ENCODE peak calls at places on chromosome 16, in four cellular contexts. X is HepG2, F is GM12878, K is K562. P is an unnamed sample.

GRCh38 chr16:89402962-89403361 is 87.4 kb downstream of the ANKRD11 start:
- DNase-seq in F (no peak), K (no peak), X (no peak), P (no peak)

GRCh38 chr16:75244844-75245758 is 6.3 kb downstream of the BCAR1 start:
- DNase-seq in F (no peak), X (peak), K (no peak), P (peak)

GRCh38 chr16:65154321-65154720 is 32.5 kb upstream of the CDH11 start:
- DNase-seq in K (no peak), F (no peak), X (no peak), P (no peak)

GRCh38 chr16:31476305-31477219 is 4.6 kb downstream of the TGFB1I1 start:
- DNase-seq in X (peak), F (no peak), K (peak), P (no peak)

GRCh38 chr16:9484436-9484835 is 393.0 kb downstream of the HAPSTR1 start:
- DNase-seq in X (no peak), K (no peak), F (no peak), P (no peak)

GRCh38 chr16:89446136-89446974 is 44.0 kb downstream of the ANKRD11 start:
- DNase-seq in X (no peak), F (no peak), K (no peak), P (no peak)

GRCh38 chr16:89859809-89860075 is 13.7 kb upstream of the TCF25 start:
- DNase-seq in F (no peak), K (no peak), X (no peak), P (no peak)

GRCh38 chr16:54934536-54935410 is 4.1 kb downstream of the IRX5 start:
- DNase-seq in F (no peak), K (no peak), X (no peak), P (no peak)

GRCh38 chr16:10121496-10121895 is 60.7 kb downstream of the GRIN2A start:
- DNase-seq in X (no peak), K (no peak), F (no peak), P (no peak)

GRCh38 chr16:27761816-27762215 is 211.9 kb downstream of the KATNIP start:
- DNase-seq in K (no peak), X (no peak), F (no peak), P (no peak)

GRCh38 chr16:86231321-86231995 is 278.9 kb upstream of the FOXF1 start:
- DNase-seq in X (no peak), K (no peak), F (no peak), P (no peak)

GRCh38 chr16:30555848-30556473 is 2.2 kb downstream of the ZNF764 start:
- DNase-seq in F (no peak), K (no peak), X (no peak), P (no peak)

GRCh38 chr16:56192971-56193936 is 2.0 kb downstream of the GNAO1 start:
- DNase-seq in X (no peak), K (no peak), F (no peak), P (no peak)

GRCh38 chr16:17729820-17730219 is 259.1 kb upstream of the XYLT1 start:
- DNase-seq in X (no peak), F (no peak), K (no peak), P (no peak)

GRCh38 chr16:66668777-66669444 is 27.6 kb downstream of the CMTM4 start:
- DNase-seq in K (no peak), F (no peak), X (no peak), P (no peak)

GRCh38 chr16:5069854-5070253 is 1.8 kb upstream of the ALG1 start:
- DNase-seq in F (no peak), X (no peak), K (no peak), P (no peak)

GRCh38 chr16:88799569-88800276 is 3.9 kb upstream of the CDT1 start:
- DNase-seq in K (peak), F (no peak), X (no peak), P (no peak)

GRCh38 chr16:88192601-88193000 is 190.2 kb upstream of the ZNF469 start:
- DNase-seq in K (no peak), F (no peak), X (no peak), P (no peak)

GRCh38 chr16:56800355-56800754 is 64.7 kb upstream of the SLC12A3 start:
- DNase-seq in F (no peak), K (no peak), X (peak), P (no peak)

GRCh38 chr16:88430524-88431446 is 22.3 kb upstream of the ZFPM1 start:
- DNase-seq in F (no peak), X (no peak), K (peak), P (no peak)

GRCh38 chr16:75261590-75262078 is 10.2 kb upstream of the BCAR1 start:
- DNase-seq in K (no peak), F (no peak), X (no peak), P (no peak)

GRCh38 chr16:58832496-58832895 is 98.4 kb upstream of the GOT2 start:
- DNase-seq in F (no peak), X (no peak), K (no peak), P (no peak)

GRCh38 chr16:30895592-30896202 is 717 bp upstream of the CTF1 start:
- DNase-seq in K (peak), X (no peak), F (no peak), P (peak)

GRCh38 chr16:54519161-54519685 is 232.6 kb upstream of the IRX3 start:
- DNase-seq in K (no peak), X (no peak), F (no peak), P (no peak)

GRCh38 chr16:57985204-57986121 is 14.5 kb upstream of the CNGB1 start:
- DNase-seq in F (no peak), X (no peak), K (peak), P (no peak)

GRCh38 chr16:23587726-23588125 is 8.4 kb downstream of the NDUFAB1 start:
- DNase-seq in F (no peak), X (no peak), K (no peak), P (no peak)

GRCh38 chr16:14028207-14028606 is 42.9 kb upstream of the MRTFB start:
- DNase-seq in X (no peak), F (no peak), K (no peak), P (no peak)

GRCh38 chr16:75653926-75654325 is 6.4 kb downstream of the TERF2IP start:
- DNase-seq in K (no peak), F (no peak), X (no peak), P (no peak)

GRCh38 chr16:23682181-23682580 is 3.5 kb downstream of the PLK1 start:
- DNase-seq in K (no peak), F (no peak), X (no peak), P (no peak)

GRCh38 chr16:26614102-26614864 is 452.4 kb upstream of the C16orf82 start:
- DNase-seq in F (no peak), K (no peak), X (no peak), P (no peak)

GRCh38 chr16:27784351-27785306 is 234.7 kb downstream of the KATNIP start:
- DNase-seq in F (no peak), X (no peak), K (no peak), P (no peak)

GRCh38 chr16:15542261-15542660 is 100.7 kb downstream of the MARF1 start:
- DNase-seq in F (no peak), X (no peak), K (no peak), P (no peak)

GRCh38 chr16:55021595-55022475 is 91.2 kb downstream of the IRX5 start:
- DNase-seq in F (no peak), X (peak), K (peak), P (peak)

GRCh38 chr16:58628845-58629680 is 563 bp downstream of the CNOT1 start:
- DNase-seq in F (peak), K (peak), X (peak), P (peak)

GRCh38 chr16:69399361-69399760 is 13.6 kb upstream of the TERF2 start:
- DNase-seq in K (peak), F (no peak), X (no peak), P (no peak)
- TF ChIP-seq USF2 in K (peak), F (no peak), X (no peak), P (peak)

GRCh38 chr16:12171706-12172105 is 195.2 kb downstream of the SNX29 start:
- DNase-seq in K (no peak), X (no peak), F (no peak), P (no peak)

GRCh38 chr16:12168054-12169018 is 191.8 kb downstream of the SNX29 start:
- DNase-seq in F (no peak), K (no peak), X (no peak), P (no peak)

GRCh38 chr16:12171206-12171605 is 194.7 kb downstream of the SNX29 start:
- DNase-seq in F (no peak), X (no peak), K (no peak), P (no peak)

GRCh38 chr16:12172343-12172742 is 195.8 kb downstream of the SNX29 start:
- DNase-seq in F (no peak), K (no peak), X (no peak), P (no peak)

GRCh38 chr16:12170103-12171025 is 193.8 kb downstream of the SNX29 start:
- DNase-seq in F (no peak), K (no peak), X (no peak), P (no peak)
- TF ChIP-seq JUNB in F (no peak), K (no peak), X (no peak), P (no peak)

GRCh38 chr16:2597560-2597902 is 59.7 kb downstream of the PDPK1 start:
- DNase-seq in F (no peak), X (no peak), K (no peak), P (no peak)

GRCh38 chr16:2595376-2596200 is 57.8 kb downstream of the PDPK1 start:
- DNase-seq in X (no peak), F (no peak), K (no peak), P (no peak)

GRCh38 chr16:2598723-2599122 is 60.9 kb downstream of the PDPK1 start:
- DNase-seq in F (no peak), X (no peak), K (no peak), P (no peak)

GRCh38 chr16:2598133-2598641 is 60.4 kb downstream of the PDPK1 start:
- DNase-seq in F (no peak), X (no peak), K (no peak), P (no peak)

DNA sequence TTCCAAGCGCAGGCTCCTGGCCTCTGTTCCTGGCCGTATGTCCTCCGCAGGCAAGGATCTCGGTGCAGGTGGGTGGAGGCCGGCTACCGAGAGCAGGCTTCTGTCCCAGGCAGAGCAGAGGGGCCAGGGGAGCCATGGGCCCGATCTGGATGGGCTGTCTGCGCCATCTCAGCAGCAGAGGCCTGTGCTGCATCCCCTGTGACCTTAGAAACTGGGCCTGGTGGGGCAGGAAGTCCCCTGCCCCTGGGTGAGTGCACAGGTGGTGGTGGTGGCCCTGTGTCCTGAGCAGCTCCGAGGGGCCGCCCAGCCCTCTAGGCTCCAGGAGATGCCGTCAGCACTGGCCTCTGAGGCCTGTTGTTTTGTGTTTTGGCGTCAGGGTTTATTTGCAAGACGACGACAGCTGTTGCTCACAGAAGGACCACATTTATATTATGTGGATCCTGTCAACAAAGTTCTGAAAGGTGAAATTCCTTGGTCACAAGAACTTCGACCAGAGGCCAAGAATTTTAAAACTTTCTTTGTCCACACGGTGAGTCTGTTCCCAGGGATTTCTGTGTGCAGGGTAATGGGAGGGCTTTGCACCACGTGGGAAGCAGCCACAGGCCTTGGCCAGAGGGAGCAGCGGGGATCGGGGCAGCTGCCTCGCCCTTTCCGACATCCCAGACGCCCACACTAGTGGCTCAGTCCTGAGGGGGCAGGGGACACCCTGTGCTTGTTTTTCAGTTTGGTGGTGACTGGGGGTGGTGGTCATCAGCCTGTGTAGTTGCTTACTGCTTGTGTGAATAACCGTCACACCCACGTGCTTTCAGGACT is 59.1 kb downstream of the PDPK1 start:
- DNase-seq in F (no peak), K (no peak), X (no peak), P (no peak)
- TF ChIP-seq USF2 in F (no peak), K (no peak), X (no peak), P (no peak)

DNA sequence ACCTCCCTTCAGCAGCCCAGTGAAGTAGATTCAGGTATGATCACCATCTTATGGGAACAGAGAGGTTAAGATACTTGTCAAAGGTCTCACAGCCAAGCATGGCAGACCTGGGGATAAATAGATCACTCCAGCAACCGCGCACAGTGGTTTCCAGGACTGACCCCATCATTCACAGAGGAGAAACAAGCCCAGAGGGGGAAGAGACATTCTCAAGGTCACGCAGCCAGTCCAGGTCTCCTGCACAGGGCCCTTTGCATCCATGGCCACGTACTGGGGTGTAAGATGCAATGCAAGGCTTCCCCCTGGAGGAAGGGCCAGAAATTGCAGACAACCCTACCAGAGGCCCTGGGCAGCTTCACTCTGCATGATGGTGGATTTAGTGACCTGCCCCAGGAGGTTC is 19.9 kb downstream of the TLE7 start:
- DNase-seq in F (no peak), X (peak), K (peak), P (peak)
- TF ChIP-seq JUNB in F (no peak), X (no peak), K (no peak), P (no peak)

GRCh38 chr16:80103463-80103862 is 437.3 kb upstream of the DYNLRB2 start:
- DNase-seq in K (no peak), X (no peak), F (no peak), P (no peak)
- TF ChIP-seq USF2 in K (no peak), X (no peak), F (no peak), P (no peak)

DNA sequence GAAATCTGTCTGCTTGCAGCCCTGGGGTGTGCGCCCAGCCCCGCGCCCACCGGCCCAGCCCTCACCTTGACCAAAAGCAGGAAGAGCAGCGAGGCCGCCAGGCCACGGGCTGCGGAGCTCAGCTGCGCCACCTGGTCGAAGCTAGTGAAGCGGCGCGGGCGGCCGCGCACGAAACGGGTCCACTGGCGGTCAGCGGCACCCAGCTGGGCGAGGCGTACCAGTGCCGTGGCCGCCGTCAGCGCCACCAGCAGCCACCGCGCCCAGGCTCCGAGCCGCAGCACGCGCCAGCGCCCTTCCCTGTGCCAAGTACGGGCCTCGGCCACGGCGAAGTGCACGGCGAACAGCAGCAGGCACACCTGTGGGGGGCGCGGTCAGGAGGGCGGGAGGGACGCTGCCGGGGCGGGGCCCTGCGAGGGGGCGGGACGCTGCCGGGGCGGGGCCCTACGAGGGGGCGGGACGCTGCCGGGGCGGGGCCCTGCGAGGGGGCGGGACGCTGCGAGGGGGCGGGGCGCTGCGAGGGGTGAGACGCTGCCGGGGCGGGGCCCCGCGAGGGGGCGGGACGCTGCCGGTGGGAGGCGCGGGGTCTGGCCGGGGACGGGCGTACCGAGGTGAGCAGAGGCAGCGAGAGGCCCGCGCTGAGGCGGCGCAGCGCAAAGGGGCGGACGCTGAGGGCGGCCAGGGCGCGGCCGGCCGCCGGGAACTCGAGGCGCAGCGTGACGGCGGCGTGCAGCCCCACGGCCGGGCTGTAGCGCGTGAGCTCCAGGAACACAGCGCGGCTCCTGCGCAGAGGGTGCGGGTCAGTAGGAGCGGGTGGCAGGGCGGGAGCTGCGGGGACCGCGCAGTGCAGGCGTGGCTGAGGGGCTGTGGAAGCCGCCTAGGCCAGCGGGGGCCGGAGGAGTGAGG is 43.3 kb downstream of the TSC2 start:
- DNase-seq in K (no peak), X (no peak), F (no peak), P (no peak)
- TF ChIP-seq JUNB in K (no peak), X (no peak), F (no peak), P (no peak)

DNA sequence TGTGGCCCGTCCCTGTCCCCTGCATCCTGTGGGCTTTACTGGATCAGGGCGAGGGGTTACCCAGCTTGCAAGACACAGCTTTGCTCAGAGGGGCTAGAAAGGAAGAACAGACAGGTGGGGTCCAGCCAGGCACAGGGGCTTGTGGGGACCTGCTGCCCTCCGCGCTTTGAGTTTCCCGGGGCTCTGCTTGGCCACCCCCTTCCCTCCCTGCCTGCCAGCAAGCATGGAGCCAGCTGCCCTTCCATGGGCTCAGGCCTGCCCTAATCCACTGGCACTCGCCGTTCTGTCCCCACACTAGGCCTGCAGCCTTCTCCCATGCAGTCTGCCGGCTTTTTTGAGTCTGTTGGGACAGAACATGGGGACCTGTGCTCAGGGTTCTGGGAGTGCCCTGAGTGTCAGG is 3.4 kb downstream of the SNN start:
- DNase-seq in K (no peak), X (no peak), F (no peak), P (no peak)
- TF ChIP-seq USF2 in K (no peak), X (no peak), F (no peak), P (no peak)

DNA sequence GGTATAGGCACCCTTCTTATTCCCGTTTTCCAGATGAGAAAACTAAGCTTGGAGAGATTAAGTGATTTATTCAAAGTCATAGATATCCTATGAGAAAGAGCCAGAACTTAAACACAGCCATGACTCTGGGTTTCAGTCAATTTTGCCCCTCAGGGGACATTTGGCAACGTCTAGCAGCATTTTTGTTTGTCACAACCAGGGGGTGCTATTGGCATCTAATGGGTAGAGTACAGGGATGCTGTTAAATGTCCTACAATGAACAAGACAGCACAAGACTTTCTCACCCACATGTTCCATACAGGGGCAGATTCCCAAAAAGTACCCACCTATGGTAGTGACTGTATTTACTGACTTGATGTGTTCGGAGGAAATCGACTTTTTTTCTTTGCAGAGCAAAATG is 4.8 kb upstream of the SHISA9 start:
- DNase-seq in X (peak), K (peak), F (no peak), P (peak)
- TF ChIP-seq JUNB in X (no peak), K (no peak), F (no peak), P (no peak)

GRCh38 chr16:50010212-50010611 is 14.8 kb upstream of the CNEP1R1 start:
- DNase-seq in F (no peak), K (no peak), X (no peak), P (no peak)

GRCh38 chr16:50012182-50012581 is 12.8 kb upstream of the CNEP1R1 start:
- DNase-seq in X (no peak), F (no peak), K (no peak), P (no peak)

GRCh38 chr16:50007744-50008143 is 17.3 kb upstream of the CNEP1R1 start:
- DNase-seq in X (no peak), F (no peak), K (no peak), P (no peak)

GRCh38 chr16:50015631-50016030 is 9.4 kb upstream of the CNEP1R1 start:
- DNase-seq in K (no peak), X (no peak), F (no peak), P (no peak)

DNA sequence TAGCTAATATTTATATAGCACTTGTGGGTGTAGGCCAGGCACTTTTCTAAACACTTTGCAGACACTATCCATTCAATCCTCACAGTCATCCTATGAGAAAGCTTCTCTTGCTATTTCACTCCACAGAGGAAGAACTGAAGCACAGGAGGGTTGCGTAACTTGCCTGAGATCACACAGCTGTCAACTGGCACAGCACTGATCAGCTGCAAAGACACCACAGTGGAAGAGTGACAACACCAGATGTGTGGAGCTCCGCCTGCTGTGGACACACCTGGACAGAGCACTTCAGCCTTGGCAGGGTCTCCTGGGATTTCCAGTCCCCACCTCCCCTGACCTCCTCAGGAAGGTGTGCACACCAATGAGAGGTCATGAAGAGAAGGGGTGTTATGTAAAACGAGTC is 13.3 kb upstream of the CNEP1R1 start:
- DNase-seq in X (no peak), K (no peak), F (no peak), P (no peak)
- TF ChIP-seq USF2 in X (no peak), K (no peak), F (no peak), P (no peak)